ENCODE peak calls at places on chromosomes 6 and 20, in four cellular contexts. E is PC-9, F is AG04450, S is PC-3. U is an unnamed sample.

GRCh38 chr6:108996208-108996607 is 98.4 kb downstream of the SESN1 start:
- DNase-seq in E (no peak), F (no peak), S (peak; percentile 44), U (no peak)

GRCh38 chr6:718345-718744 is 25.4 kb upstream of the EXOC2 start:
- DNase-seq in S (no peak), E (no peak), F (no peak), U (no peak)

GRCh38 chr20:50113420-50114224 is 672 bp upstream of the UBE2V1 start:
- DNase-seq in F (no peak), S (no peak), E (no peak), U (no peak)

GRCh38 chr6:3789018-3789895 is 37.7 kb upstream of the PXDC1 start:
- DNase-seq in F (peak; percentile 48), E (no peak), S (peak; percentile 89), U (no peak)

GRCh38 chr6:112502348-112503130 is 155.4 kb downstream of the RFPL4B start:
- DNase-seq in E (no peak), F (no peak), S (peak; percentile 43), U (no peak)

GRCh38 chr20:23414526-23415188 is 6.6 kb downstream of the NAPB start:
- DNase-seq in S (no peak), F (no peak), E (no peak), U (no peak)

GRCh38 chr6:96814581-96814980 is 22.7 kb downstream of the GPR63 start:
- DNase-seq in F (no peak), E (no peak), S (no peak), U (no peak)

GRCh38 chr6:80338201-80338836 is 231.8 kb downstream of the BCKDHB start:
- DNase-seq in F (peak; percentile 37), S (peak; percentile 70), E (peak; percentile 60), U (peak; percentile 87)

GRCh38 chr6:140773276-140773675 is 1359.4 kb upstream of the GJE1 start:
- DNase-seq in E (no peak), F (no peak), S (peak; percentile 10), U (no peak)

GRCh38 chr6:110158479-110158878 is 21.0 kb downstream of the WASF1 start:
- DNase-seq in F (no peak), S (no peak), E (no peak), U (no peak)

GRCh38 chr6:109453594-109454482 is 1.7 kb downstream of the MICAL1 start:
- DNase-seq in E (no peak), F (no peak), S (no peak), U (no peak)

GRCh38 chr6:86255973-86256372 is 613.3 kb upstream of the SYNCRIP start:
- DNase-seq in S (no peak), F (no peak), E (no peak), U (no peak)

GRCh38 chr20:38001981-38002380 is 31.3 kb downstream of the TTI1 start:
- DNase-seq in F (no peak), E (no peak), S (no peak), U (peak; percentile 7)

GRCh38 chr20:24994470-24995368 is 2.2 kb upstream of the APMAP start:
- DNase-seq in S (peak; percentile 93), F (no peak), E (peak; percentile 82), U (peak; percentile 89)

GRCh38 chr6:15441982-15442381 is 196.1 kb downstream of the JARID2 start:
- DNase-seq in F (no peak), E (no peak), S (no peak), U (no peak)

GRCh38 chr6:15442467-15442866 is 196.6 kb downstream of the JARID2 start:
- DNase-seq in F (no peak), S (no peak), E (no peak), U (no peak)

GRCh38 chr6:15440040-15440439 is 194.2 kb downstream of the JARID2 start:
- DNase-seq in E (no peak), F (no peak), S (no peak), U (no peak)

GRCh38 chr6:15443119-15443518 is 197.2 kb downstream of the JARID2 start:
- DNase-seq in S (peak; percentile 69), E (no peak), F (peak; percentile 72), U (no peak)

DNA sequence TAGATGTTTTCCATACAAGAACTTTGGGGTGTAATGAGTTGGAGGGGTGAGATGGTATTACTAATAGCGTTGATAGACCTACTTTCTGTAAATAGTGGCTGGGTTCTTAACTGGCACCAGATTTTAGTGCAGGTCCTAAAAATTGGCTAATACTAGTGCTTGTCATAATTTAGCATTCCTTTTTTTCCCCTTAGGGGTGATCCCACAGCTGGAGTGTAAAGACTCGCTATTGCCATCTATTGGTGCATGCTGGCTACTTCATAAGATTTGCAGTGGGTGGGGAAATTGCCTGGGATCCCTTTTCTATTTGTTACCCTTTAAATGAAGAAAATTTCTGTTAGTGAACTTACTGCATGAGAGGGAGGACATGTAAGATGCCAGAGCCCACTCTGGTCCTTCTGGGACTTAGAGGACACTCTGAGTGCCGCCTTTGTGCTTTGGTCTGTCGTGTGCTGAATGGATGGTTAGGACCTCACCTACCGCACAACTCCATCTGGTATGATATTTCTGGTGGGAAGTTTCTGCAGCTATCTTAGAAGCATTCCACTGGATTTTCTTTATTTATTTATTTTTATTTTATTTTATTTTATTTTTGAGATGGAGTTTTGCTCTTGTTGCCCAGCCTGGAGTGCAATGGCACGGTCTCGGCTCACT is 195.5 kb downstream of the JARID2 start:
- DNase-seq in E (peak; percentile 58), S (peak; percentile 83), F (no peak), U (peak; percentile 45)
- TF ChIP-seq CTCF in E (peak; percentile 81), S (peak; percentile 86), F (peak; percentile 94), U (peak; percentile 86)

GRCh38 chr6:27471365-27472115 is 1.4 kb downstream of the ZNF184 start:
- DNase-seq in F (no peak), E (no peak), S (peak; percentile 5), U (no peak)

GRCh38 chr6:27474672-27475071 is 1.8 kb upstream of the ZNF184 start:
- DNase-seq in F (no peak), S (no peak), E (no peak), U (no peak)

GRCh38 chr6:27472182-27472616 is 706 bp downstream of the ZNF184 start:
- DNase-seq in S (peak; percentile 69), F (peak; percentile 41), E (no peak), U (peak; percentile 93)

GRCh38 chr6:27474172-27474465 is 1.2 kb upstream of the ZNF184 start:
- DNase-seq in S (no peak), E (no peak), F (no peak), U (no peak)

GRCh38 chr6:27472617-27473400 is at the start of gene ZNF184:
- DNase-seq in F (peak; percentile 93), S (peak; percentile 98), E (peak; percentile 98), U (peak; percentile 89)
- TF ChIP-seq CTCF in F (peak; percentile 2), S (no peak), E (peak; percentile 19), U (peak; percentile 18)

DNA sequence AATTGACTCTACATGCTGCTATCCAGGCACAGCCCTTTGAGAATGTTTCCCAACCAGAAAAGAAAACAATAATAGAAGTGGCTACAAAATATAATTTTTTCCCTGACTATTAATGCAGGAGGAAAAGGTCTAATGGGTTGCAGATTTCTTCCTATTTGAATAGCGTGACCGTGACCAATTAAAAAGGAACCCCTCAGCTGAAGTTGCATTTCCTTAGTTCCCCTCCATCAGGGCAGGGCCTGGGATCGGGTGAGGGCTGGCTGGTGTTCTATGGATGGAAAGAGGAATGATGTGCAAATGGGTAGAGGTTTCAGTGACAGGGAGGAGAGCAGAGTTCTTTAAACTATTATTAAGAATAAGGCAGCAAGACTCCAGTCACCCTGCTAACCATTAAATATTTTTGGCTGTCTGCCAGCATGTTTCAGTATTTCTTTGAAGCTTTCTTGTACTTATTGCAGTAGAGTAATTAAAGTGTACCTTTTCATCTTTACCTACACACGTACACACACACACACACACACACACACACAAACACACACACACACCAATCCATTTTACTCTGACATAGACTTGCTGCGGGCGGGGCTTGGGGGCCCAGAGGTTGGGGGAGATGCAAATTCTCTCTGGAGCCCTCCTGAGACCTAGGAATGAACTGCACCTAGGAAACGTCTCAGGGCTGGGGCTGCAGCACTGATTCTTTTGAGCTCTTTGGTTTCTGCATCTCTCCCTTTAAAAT is 154.8 kb upstream of the SLC35B3 start:
- DNase-seq in E (no peak), S (peak; percentile 15), F (no peak), U (peak; percentile 1)
- TF ChIP-seq CTCF in E (no peak), S (peak; percentile 35), F (no peak), U (no peak)

GRCh38 chr6:116680880-116681672 is at the start of gene KPNA5:
- DNase-seq in F (peak; percentile 55), S (peak; percentile 84), E (peak; percentile 87), U (peak; percentile 97)
- TF ChIP-seq CTCF in F (no peak), S (no peak), E (no peak), U (no peak)

DNA sequence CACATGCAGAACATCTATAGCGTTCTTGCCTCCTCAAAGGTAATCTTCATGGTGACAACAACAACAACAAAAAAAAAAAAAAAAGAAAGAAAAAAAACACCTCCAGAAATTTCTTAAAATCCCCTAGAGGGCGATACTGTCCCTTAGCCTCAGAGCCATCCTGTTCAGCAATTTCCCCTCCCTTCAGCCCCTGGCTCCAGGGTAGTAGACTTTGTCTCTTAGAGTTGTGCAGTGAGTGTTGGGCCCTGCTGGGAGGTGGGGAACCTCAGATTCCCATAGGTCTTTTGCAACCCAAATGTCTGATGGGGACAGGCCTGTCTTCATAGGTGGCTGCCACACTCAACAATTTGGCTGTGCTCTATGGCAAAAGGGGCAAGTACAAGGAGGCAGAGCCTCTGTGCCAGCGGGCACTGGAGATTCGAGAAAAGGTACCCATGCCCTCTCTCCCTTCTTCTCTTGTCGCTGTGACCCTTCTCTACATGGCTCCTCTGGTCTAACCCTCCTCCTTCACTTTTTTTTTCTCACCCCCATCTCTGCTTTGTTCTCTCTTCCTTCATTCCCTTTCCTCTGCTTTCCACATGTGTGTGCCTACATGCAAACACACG is 6.0 kb upstream of the PTK7 start:
- DNase-seq in F (no peak), E (peak; percentile 23), S (peak; percentile 56), U (peak; percentile 45)
- TF ChIP-seq CTCF in F (peak; percentile 73), E (peak; percentile 81), S (peak; percentile 76), U (peak; percentile 79)

DNA sequence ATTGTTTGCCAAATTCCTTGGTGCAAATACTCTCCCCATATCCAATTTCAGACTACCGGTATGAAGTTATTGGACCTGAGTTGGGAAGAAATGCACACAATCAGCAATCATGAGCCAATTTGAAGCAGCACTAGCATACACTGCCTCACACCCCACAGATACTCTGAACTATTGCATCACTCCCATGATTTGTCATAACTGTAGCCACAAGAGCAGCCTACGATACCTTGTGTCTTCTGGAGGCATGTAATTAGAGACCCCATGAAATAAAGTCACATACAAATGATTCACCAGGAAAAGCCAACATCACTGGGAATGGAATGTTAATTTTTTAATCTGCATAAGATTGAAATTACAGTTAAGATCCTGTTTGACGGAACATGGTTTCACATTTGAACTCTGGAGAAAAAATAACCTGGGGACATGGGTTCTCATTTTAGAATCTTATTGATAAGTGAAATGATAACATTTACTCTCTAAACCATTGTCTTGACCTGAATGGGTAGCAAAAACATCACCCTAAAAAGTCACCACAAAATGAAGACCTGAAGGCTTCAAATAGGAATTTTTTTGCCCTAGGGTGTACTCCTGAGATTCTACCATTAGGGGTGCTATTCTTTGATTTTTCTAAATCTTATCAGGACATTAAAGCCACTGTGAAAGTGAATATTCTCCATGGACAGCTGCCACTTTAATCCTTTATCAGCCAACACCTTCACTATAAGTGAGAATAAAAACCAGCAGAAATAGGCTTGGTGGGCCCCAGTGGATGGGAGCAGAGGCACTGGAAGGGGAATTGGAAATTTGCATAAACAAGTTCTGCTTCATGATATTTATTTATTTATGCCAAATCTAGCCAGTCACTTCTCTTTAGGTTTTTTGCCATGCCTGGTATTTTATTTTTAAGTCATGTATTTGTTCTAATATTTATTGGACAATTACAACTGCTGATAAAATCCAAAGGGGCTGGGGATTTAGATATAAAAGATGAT is 34.5 kb upstream of the HBS1L start:
- DNase-seq in E (no peak), S (peak; percentile 50), F (peak; percentile 3), U (peak; percentile 67)
- TF ChIP-seq CTCF in E (peak; percentile 82), S (peak; percentile 55), F (peak; percentile 56), U (peak; percentile 93)

U was measured in activated CD8-positive, alpha-beta T cell treated with anti-CD3 and anti-CD28 coated beads for 36 hours.